ENCODE peak calls at places on chromosomes 5 and 9, in four cellular contexts. K, W, O and T are unnamed samples. For H3K4me1, the result is how much of the 10 kb centered on the place peaks cover.

GRCh38 chr9:114383866-114384231 is 3.9 kb downstream of the AKNA start:
- DNase-seq in K (no peak), W (no peak), O (no peak), T (no peak)

GRCh38 chr5:92337772-92338234 is 954.7 kb upstream of the ARRDC3 start:
- DNase-seq in K (no peak), W (no peak), O (no peak), T (no peak)

GRCh38 chr5:150703767-150704166 is 2.9 kb upstream of the RBM22 start:
- DNase-seq in K (no peak), W (no peak), O (no peak), T (no peak)

GRCh38 chr5:164472150-164472549 is 966.7 kb downstream of the MAT2B start:
- DNase-seq in K (no peak), W (no peak), O (no peak), T (no peak)

GRCh38 chr9:1207681-1208080 is 157.5 kb downstream of the DMRT2 start:
- DNase-seq in K (no peak), W (no peak), O (no peak), T (no peak)

GRCh38 chr9:10232352-10232930 is 380.4 kb downstream of the PTPRD start:
- DNase-seq in K (no peak), W (no peak), O (no peak), T (no peak)

GRCh38 chr9:128098936-128099931 is 28.3 kb downstream of the PTGES2 start:
- DNase-seq in K (no peak), W (no peak), O (no peak), T (no peak)

GRCh38 chr9:121769939-121770338 is 118.5 kb downstream of the DAB2IP start:
- DNase-seq in K (no peak), W (no peak), O (no peak), T (no peak)

GRCh38 chr5:87231037-87231808 is 36.5 kb upstream of the RASA1 start:
- DNase-seq in K (peak), W (no peak), O (no peak), T (no peak)

GRCh38 chr5:142134333-142135010 is 25.9 kb downstream of the NDFIP1 start:
- DNase-seq in K (no peak), W (no peak), O (no peak), T (no peak)

GRCh38 chr5:66118294-66118693 is 25.8 kb upstream of the SREK1 start:
- DNase-seq in K (no peak), W (no peak), O (no peak), T (no peak)

GRCh38 chr5:151041577-151042268 is 21.3 kb downstream of the GPX3 start:
- DNase-seq in K (no peak), W (no peak), O (no peak), T (no peak)

GRCh38 chr5:38453506-38453905 is 102.9 kb downstream of the LIFR start:
- DNase-seq in K (peak), W (no peak), O (no peak), T (no peak)

GRCh38 chr5:89236900-89237299 is 353.9 kb upstream of the MEF2C start:
- DNase-seq in K (no peak), W (no peak), O (no peak), T (no peak)

GRCh38 chr9:119391878-119392277 is 22.6 kb upstream of the BRINP1 start:
- DNase-seq in K (no peak), W (no peak), O (no peak), T (no peak)

GRCh38 chr5:146817973-146818372 is 60.6 kb downstream of the PPP2R2B start:
- DNase-seq in K (no peak), W (no peak), O (no peak), T (no peak)

GRCh38 chr9:121674952-121675351 is 23.5 kb downstream of the DAB2IP start:
- DNase-seq in K (no peak), W (no peak), O (no peak), T (no peak)

GRCh38 chr5:125258610-125259009 is 512.2 kb upstream of the ZNF608 start:
- DNase-seq in K (no peak), W (no peak), O (no peak), T (no peak)

GRCh38 chr9:134339183-134339806 is 13.0 kb downstream of the RXRA start:
- DNase-seq in K (no peak), W (no peak), O (no peak), T (no peak)

GRCh38 chr5:180839227-180839626 is 21.8 kb downstream of the ZFP62 start:
- DNase-seq in K (no peak), W (no peak), O (no peak), T (no peak)

DNA sequence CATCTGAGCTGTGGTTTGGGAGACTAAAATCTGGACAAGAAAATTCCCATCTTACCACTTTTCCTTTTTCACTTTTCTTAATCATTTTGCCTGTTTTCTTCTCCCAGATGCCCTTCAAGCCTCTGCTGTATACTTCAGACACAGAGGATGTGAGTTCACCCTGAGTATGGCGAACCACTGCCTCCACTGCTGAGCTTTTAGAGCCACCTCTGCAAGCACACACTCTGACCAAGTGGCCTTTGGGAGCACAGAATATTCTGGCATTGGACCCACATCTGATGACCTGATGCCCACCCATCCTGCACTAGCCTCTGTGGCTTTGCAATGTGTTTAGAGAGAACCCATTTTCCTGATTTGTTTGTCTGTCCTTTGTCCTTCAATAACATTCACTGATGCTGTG is 32.5 kb downstream of the TERT start:
- DNase-seq in K (no peak), W (no peak), O (no peak), T (peak)
- TF ChIP-seq YY1 in K (no peak), W (no peak), O (no peak), T (no peak)

DNA sequence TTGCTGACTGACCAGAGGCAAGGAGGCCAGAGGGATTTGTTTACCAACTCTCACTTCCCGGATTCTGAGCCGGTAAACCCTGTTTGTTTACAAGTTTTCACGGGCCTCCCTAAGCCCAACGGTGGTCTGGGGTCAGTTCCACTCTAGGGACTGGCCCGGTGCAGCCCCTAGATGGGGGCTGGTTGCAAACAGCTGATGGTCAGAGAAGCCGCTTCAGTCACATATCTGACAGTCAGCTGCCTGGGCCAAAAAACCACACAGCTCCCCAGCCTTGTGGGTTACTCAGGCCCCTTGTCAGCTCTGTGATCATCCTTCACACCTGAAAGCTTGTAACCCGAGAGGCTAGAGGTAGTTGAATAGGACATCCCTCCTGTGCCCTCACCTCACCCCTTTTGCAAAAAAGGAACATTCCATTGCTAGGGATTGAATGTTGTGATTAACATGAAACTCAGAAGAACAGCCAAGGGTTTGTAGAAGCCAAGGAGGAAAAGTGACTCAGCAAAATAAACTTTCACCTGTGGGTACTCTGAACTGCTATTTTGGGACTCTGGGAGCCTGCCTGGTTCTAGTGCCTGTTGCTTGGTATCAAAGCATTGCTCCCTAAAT is 40.4 kb downstream of the SAR1B start:
- DNase-seq in K (no peak), W (peak), O (no peak), T (peak)
- TF ChIP-seq SUZ12 in K (no peak), W (no peak), O (no peak), T (no peak)

DNA sequence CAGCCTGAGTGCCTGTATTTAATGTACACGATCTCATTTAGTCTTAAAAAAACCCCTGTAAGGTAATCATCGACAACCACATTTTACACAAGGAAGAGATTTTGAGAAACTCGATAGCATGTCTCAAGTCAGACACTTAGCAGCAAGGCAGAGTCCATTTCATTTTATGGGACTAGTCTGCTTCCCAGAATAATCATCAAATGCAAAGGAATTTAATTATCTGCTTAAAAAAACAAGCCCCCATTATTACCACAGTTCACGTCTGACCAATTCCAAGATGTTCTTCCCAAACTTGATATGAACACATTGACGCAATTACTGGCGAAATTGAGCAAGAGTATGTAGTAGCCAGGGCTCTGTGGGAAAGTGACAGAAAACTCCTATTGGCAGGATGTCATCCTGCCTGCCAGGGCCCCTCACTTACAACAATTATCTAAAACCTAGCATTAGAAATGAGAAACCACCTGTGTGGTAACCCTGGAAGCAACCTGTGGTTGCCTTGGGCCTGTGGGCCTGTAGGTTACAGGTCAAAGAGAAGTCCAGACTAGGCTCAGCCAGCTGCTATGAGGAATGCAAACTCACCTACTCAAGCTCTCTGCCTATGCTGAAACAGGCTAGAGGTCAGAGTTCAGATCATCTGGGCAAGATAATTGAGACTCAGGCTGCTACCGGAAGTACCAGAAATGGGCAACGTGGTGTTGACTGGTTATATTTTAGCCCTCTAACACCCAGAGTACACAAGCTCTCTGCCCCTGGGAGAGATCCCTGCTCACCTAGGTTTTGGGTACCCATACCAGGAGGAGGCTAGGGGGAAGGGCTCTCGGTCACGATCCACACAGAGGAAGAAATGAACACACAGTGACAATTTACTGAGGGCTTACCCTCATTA is 1.6 kb downstream of the B4GALT1 start:
- DNase-seq in K (peak), W (no peak), O (peak), T (no peak)
- H3K4me1 ChIP-seq in K (under half), W (under half), O (half or more), T (under half)

GRCh38 chr9:129745186-129745585 is 7.7 kb downstream of the PTGES start:
- DNase-seq in K (no peak), W (no peak), O (no peak), T (no peak)

GRCh38 chr9:129748249-129748648 is 4.6 kb downstream of the PTGES start:
- DNase-seq in K (no peak), W (no peak), O (no peak), T (no peak)

GRCh38 chr9:129750010-129750409 is 2.8 kb downstream of the PTGES start:
- DNase-seq in K (no peak), W (no peak), O (no peak), T (no peak)

GRCh38 chr9:129749575-129749974 is 3.3 kb downstream of the PTGES start:
- DNase-seq in K (no peak), W (no peak), O (no peak), T (no peak)

DNA sequence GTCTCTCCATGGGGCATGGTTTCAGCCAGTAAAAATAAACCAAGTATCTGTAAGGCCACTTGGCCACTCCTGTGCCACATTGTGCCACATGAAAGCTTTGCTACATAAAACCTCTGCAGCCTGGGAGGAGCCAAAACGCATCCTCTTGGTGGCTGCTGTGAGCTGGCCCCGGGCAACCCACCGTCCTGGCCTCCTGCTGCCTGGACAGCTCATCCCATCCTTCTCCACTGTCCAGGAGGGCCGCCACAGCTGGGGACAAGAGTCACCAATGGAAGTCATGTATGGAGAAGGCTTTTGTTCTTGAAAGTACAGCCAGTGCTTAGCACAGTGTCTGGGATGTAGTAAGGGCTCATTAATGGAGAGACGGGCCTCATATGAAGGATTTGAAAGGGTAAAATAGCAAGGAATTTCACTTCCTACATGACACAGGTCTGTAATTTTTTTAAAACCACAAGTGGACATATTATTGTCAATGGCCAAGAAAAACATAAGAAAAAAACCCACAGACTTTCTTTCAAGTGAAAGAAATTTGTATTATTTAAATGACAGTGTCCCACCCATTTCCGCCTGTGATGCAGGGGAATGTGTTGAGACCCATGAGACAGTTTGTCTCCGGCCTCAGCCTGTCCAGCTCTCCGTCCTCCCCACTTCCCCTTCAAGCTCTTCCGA is 6.6 kb downstream of the PTGES start:
- DNase-seq in K (no peak), W (no peak), O (no peak), T (no peak)
- TF ChIP-seq YY1 in K (no peak), W (no peak), O (no peak), T (no peak)

GRCh38 chr5:61163905-61164304 is 1.6 kb upstream of the SMIM15 start:
- DNase-seq in K (no peak), W (no peak), O (no peak), T (no peak)

GRCh38 chr5:61159841-61160240 is 2.4 kb downstream of the SMIM15 start:
- DNase-seq in K (no peak), W (no peak), O (no peak), T (no peak)

GRCh38 chr5:61162832-61163567 is 732 bp upstream of the SMIM15 start:
- DNase-seq in K (no peak), W (no peak), O (peak), T (no peak)

GRCh38 chr5:61160497-61160896 is 1.8 kb downstream of the SMIM15 start:
- DNase-seq in K (no peak), W (no peak), O (no peak), T (no peak)

DNA sequence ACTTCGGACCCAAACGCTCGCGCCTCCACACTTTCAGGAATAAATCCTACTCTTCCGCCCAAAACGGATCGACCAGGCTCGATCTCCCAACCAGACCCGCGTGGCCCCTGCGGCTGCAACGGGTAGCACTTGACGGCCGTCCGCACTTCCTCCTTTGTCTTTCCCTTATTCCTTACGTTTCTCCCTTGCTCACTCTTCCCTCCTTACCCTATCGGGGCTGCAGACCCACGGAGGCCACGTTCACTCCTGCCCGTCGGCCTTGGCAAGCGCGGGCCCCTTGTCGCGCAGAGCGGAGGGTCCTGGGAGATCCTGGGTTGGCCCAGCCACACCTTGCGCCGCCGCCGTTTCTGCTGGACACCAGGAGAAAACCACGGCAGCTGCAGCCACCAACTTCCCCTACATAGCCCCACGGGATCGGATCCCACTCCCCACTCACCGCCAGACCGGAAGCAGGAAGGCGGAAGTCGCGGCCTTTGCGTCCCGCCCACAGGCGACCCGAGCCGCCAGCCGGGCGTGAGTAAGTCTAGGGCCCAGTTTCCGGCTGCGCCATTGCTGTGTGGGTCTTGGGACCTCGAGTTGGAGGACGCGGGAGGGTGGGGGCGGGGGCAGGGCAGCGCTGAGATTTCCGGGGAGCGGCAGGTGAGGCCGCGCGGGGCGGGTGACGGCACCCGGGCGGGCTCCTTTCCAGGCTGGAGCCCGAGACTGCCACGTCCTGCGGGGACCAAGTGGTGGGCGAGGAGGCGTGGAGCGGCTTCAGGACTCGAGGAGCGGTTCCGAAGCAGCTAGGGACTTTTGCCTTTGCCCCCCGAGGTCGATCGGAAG is at the start of gene SMIM15:
- DNase-seq in K (peak), W (peak), O (peak), T (peak)
- TF ChIP-seq SUZ12 in K (no peak), W (no peak), O (no peak), T (no peak)

GRCh38 chr9:125760537-125760936 is 13.4 kb downstream of the PBX3 start:
- DNase-seq in K (no peak), W (no peak), O (no peak), T (no peak)
- H3K4me1 ChIP-seq in K (under half), W (under half), O (under half), T (under half)

GRCh38 chr5:149314571-149315111 is 30.7 kb upstream of the GRPEL2 start:
- DNase-seq in K (no peak), W (no peak), O (no peak), T (no peak)

GRCh38 chr5:149313151-149313841 is 32.0 kb upstream of the GRPEL2 start:
- DNase-seq in K (no peak), W (no peak), O (no peak), T (no peak)

GRCh38 chr5:149310488-149310887 is 34.8 kb upstream of the GRPEL2 start:
- DNase-seq in K (no peak), W (no peak), O (no peak), T (no peak)

GRCh38 chr5:149309354-149309753 is 35.9 kb upstream of the GRPEL2 start:
- DNase-seq in K (no peak), W (no peak), O (no peak), T (no peak)

GRCh38 chr5:149310947-149311675 is 34.2 kb upstream of the GRPEL2 start:
- DNase-seq in K (no peak), W (no peak), O (no peak), T (no peak)
- TF ChIP-seq YY1 in K (no peak), W (no peak), O (no peak), T (no peak)

DNA sequence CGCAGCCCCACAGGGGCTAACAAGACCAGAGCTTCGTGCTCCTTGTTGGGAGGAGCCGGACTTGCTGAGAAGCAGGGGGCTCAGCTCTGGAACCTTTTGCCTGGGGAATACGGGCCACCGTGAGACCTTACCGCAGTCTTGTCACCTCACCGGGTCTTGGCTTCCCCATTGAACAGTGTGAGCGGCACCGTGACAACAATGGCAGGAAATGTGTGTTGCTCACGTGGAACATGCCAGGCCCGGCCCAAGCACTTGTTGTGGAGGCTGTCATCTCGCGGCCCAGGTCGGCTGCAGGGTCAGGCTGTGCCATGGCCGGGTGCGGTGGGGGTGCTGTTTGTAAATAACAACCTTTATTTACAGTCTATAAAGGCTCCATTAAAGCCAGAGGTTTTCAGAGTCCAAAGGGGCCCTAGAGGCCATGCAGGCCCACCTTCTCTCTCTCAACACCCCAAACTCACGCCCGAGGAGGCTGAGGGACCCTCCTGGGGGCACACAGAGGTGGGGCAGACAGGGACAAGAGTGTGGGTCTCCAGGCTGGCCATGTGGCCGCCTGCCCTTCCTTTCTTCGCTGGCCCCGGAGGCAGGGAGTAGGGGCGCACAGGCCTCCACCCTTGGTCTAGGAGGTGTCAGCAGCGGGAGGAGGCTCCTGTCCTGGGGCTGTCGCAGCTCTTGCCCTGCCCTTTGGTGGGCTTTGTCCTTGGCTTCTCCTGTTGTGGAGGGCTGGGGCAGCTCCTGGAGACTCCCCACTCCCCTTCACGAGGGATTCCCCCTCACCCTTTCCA is 79.7 kb downstream of the TSPAN17 start:
- DNase-seq in K (no peak), W (no peak), O (no peak), T (no peak)
- TF ChIP-seq SUZ12 in K (no peak), W (no peak), O (no peak), T (no peak)